ENCODE peak calls at places on chromosomes 12 and 14, in six cellular contexts. P, H, D, B, E and U are unnamed samples.
A peak's percentile ranks its signal among the peaks of the same experiment; 100 is the strongest.

GRCh38 chr12:109554761-109555160 is 18.5 kb downstream of the MMAB start:
- DNase-seq in P (no peak), H (no peak), D (no peak), B (no peak), E (no peak), U (no peak)

GRCh38 chr14:75283884-75284563 is 5.4 kb downstream of the FOS start:
- DNase-seq in P (no peak), H (no peak), D (peak; percentile 62), B (no peak), E (no peak), U (no peak)

GRCh38 chr12:64389154-64389553 is 1.4 kb downstream of the C12orf56 start:
- DNase-seq in P (no peak), H (no peak), D (peak; percentile 21), B (no peak), E (no peak), U (no peak)

GRCh38 chr12:112944028-112944690 is 5.9 kb downstream of the OAS3 start:
- DNase-seq in P (no peak), H (no peak), D (peak; percentile 60), B (no peak), E (no peak), U (no peak)

GRCh38 chr12:69610126-69610525 is 581 bp downstream of the LRRC10 start:
- DNase-seq in P (no peak), H (no peak), D (no peak), B (no peak), E (no peak), U (no peak)

GRCh38 chr14:24982472-24983155 is 67.3 kb downstream of the STXBP6 start:
- DNase-seq in P (no peak), H (peak; percentile 32), D (peak; percentile 10), B (no peak), E (no peak), U (no peak)

GRCh38 chr12:50351120-50352043 is 45.0 kb downstream of the FAM186A start:
- DNase-seq in P (no peak), H (peak; percentile 76), D (no peak), B (no peak), E (no peak), U (no peak)

GRCh38 chr12:108547633-108548172 is 13.3 kb downstream of the SART3 start:
- DNase-seq in P (no peak), H (no peak), D (no peak), B (no peak), E (no peak), U (no peak)

GRCh38 chr14:22991852-22992251 is 9.5 kb upstream of the AJUBA start:
- DNase-seq in P (no peak), H (no peak), D (no peak), B (no peak), E (no peak), U (no peak)

GRCh38 chr12:48997719-48998496 is 1.3 kb downstream of the DDN start:
- DNase-seq in P (peak; percentile 88), H (peak; percentile 28), D (no peak), B (no peak), E (no peak), U (no peak)

GRCh38 chr12:88361493-88361892 is 218.8 kb downstream of the KITLG start:
- DNase-seq in P (no peak), H (no peak), D (peak; percentile 62), B (no peak), E (no peak), U (no peak)

GRCh38 chr12:102406033-102406584 is 74.3 kb downstream of the IGF1 start:
- DNase-seq in P (no peak), H (peak; percentile 29), D (peak; percentile 88), B (no peak), E (no peak), U (no peak)

GRCh38 chr12:124361074-124361965 is 66.4 kb downstream of the RFLNA start:
- DNase-seq in P (no peak), H (peak; percentile 57), D (peak; percentile 65), B (no peak), E (no peak), U (no peak)

GRCh38 chr12:9799961-9800360 is 27.3 kb upstream of the KLRF1 start:
- DNase-seq in P (no peak), H (no peak), D (no peak), B (no peak), E (no peak), U (no peak)

GRCh38 chr12:295132-295531 is 32.5 kb upstream of the SLC6A13 start:
- DNase-seq in P (no peak), H (no peak), D (no peak), B (no peak), E (no peak), U (no peak)

GRCh38 chr12:59629890-59630289 is 34.1 kb downstream of the SLC16A7 start:
- DNase-seq in P (no peak), H (no peak), D (no peak), B (no peak), E (no peak), U (no peak)

GRCh38 chr12:11891350-11892064 is 179.2 kb upstream of the BCL2L14 start:
- DNase-seq in P (no peak), H (no peak), D (no peak), B (no peak), E (no peak), U (no peak)

GRCh38 chr14:105528859-105529505 is 2.6 kb downstream of the TMEM121 start:
- DNase-seq in P (no peak), H (no peak), D (no peak), B (no peak), E (no peak), U (no peak)

GRCh38 chr12:99806304-99806703 is 158.8 kb downstream of the GARIN6 start:
- DNase-seq in P (no peak), H (no peak), D (no peak), B (no peak), E (no peak), U (no peak)

GRCh38 chr12:59118356-59118755 is 198.1 kb upstream of the LRIG3 start:
- DNase-seq in P (no peak), H (no peak), D (no peak), B (no peak), E (no peak), U (no peak)

GRCh38 chr12:57745485-57745881 is 644 bp downstream of the TSPAN31 start:
- DNase-seq in P (no peak), H (no peak), D (no peak), B (no peak), E (no peak), U (no peak)

GRCh38 chr14:54572316-54572715 is 5.4 kb downstream of the SAMD4A start:
- DNase-seq in P (no peak), H (peak; percentile 51), D (peak; percentile 58), B (no peak), E (no peak), U (no peak)

GRCh38 chr14:92847220-92848148 is 53.4 kb downstream of the GOLGA5 start:
- DNase-seq in P (no peak), H (no peak), D (no peak), B (no peak), E (no peak), U (no peak)

GRCh38 chr12:52741378-52742195 is 35.6 kb downstream of the KRT76 start:
- DNase-seq in P (no peak), H (peak; percentile 84), D (peak; percentile 78), B (no peak), E (peak; percentile 1), U (peak; percentile 80)

GRCh38 chr12:28890664-28891063 is 258.4 kb upstream of the FAR2 start:
- DNase-seq in P (no peak), H (no peak), D (no peak), B (no peak), E (no peak), U (no peak)

GRCh38 chr12:32809846-32810245 is 54.1 kb upstream of the YARS2 start:
- DNase-seq in P (no peak), H (no peak), D (no peak), B (no peak), E (no peak), U (no peak)

GRCh38 chr12:69343885-69344612 is 4.1 kb upstream of the LYZ start:
- DNase-seq in P (no peak), H (no peak), D (no peak), B (no peak), E (no peak), U (no peak)

GRCh38 chr12:104360157-104360556 is 56.6 kb downstream of the EID3 start:
- DNase-seq in P (no peak), H (no peak), D (no peak), B (no peak), E (no peak), U (no peak)

GRCh38 chr14:88559852-88560251 is 3.0 kb upstream of the ZC3H14 start:
- DNase-seq in P (no peak), H (no peak), D (peak; percentile 36), B (no peak), E (peak; percentile 47), U (no peak)
- TF ChIP-seq CTCF in P (no peak), H (no peak), D (peak; percentile 51), B (no peak), E (peak; percentile 61), U (peak; percentile 42)

GRCh38 chr12:91884216-91884615 is 261.4 kb downstream of the BTG1 start:
- DNase-seq in P (no peak), H (no peak), D (no peak), B (no peak), E (no peak), U (no peak)
- TF ChIP-seq CTCF in P (no peak), H (no peak), D (no peak), B (no peak), E (peak; percentile 4), U (no peak)

GRCh38 chr12:78261901-78262300 is 431.2 kb downstream of the NAV3 start:
- DNase-seq in P (no peak), H (no peak), D (peak; percentile 71), B (no peak), E (no peak), U (no peak)

DNA sequence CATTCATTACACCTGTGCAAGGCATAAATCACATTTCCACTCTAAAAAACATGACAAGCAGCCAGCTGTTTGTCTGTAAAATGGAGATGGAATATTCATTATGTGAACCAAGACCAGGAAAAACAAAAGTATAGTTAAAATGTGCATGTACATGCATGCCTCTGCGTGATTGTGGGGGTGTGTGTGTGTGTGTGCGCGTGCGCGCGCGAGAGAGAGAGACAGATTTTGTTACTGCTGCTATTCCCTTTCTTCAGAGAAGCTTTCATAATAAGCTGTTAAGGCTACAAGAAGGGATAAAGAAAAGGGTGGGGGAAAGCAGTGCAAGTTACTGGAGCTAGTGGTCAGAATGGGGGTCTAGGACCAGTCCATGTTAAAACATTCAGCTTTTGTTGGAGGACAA is 430.3 kb downstream of the NAV3 start:
- DNase-seq in P (peak; percentile 42), H (no peak), D (peak; percentile 59), B (no peak), E (no peak), U (no peak)
- TF ChIP-seq CTCF in P (no peak), H (no peak), D (no peak), B (no peak), E (no peak), U (no peak)

GRCh38 chr12:68234140-68234539 is 8.5 kb upstream of the IL26 start:
- DNase-seq in P (no peak), H (no peak), D (no peak), B (no peak), E (no peak), U (no peak)

GRCh38 chr12:68235576-68235975 is 10.0 kb upstream of the IL26 start:
- DNase-seq in P (no peak), H (no peak), D (no peak), B (no peak), E (no peak), U (no peak)

GRCh38 chr12:68237068-68237467 is 11.5 kb upstream of the IL26 start:
- DNase-seq in P (no peak), H (no peak), D (no peak), B (no peak), E (no peak), U (no peak)

GRCh38 chr12:68237523-68238070 is 12.0 kb upstream of the IL26 start:
- DNase-seq in P (no peak), H (no peak), D (no peak), B (no peak), E (no peak), U (no peak)

GRCh38 chr12:68236421-68237059 is 10.9 kb upstream of the IL26 start:
- DNase-seq in P (no peak), H (peak; percentile 27), D (no peak), B (no peak), E (no peak), U (no peak)
- TF ChIP-seq CTCF in P (peak; percentile 8), H (no peak), D (no peak), B (no peak), E (no peak), U (no peak)